ENCODE peak calls at places on chromosomes 3 and 15, in seven cellular contexts. K is lower leg skin, F is A549, J is GM20000, M is astrocyte of the spinal cord, U is transverse colon, R is uterus. S is an unnamed sample.
A peak's percentile ranks its signal among the peaks of the same experiment; 100 is the strongest.

GRCh38 chr15:79829950-79830349 is 66.9 kb downstream of the MTHFS start:
- DNase-seq in K (no peak), F (no peak), J (no peak), M (no peak), U (no peak), R (no peak), S (no peak)

GRCh38 chr15:65132841-65133549 is 613 bp downstream of the PDCD7 start:
- DNase-seq in K (no peak), F (peak; percentile 75), J (peak; percentile 79), M (peak; percentile 53), U (peak; percentile 44), R (no peak), S (peak; percentile 39)

GRCh38 chr3:71062037-71062919 is 521.2 kb downstream of the FOXP1 start:
- DNase-seq in K (no peak), F (no peak), J (no peak), M (peak; percentile 28), U (no peak), R (no peak), S (no peak)

GRCh38 chr3:54458357-54458756 is 336.0 kb downstream of the CACNA2D3 start:
- DNase-seq in K (no peak), F (no peak), J (no peak), M (no peak), U (no peak), R (no peak), S (no peak)

GRCh38 chr15:68765602-68766368 is 54.9 kb downstream of the ANP32A start:
- DNase-seq in K (no peak), F (no peak), J (no peak), M (no peak), U (no peak), R (no peak), S (no peak)

GRCh38 chr15:93719941-93720351 is 511.4 kb upstream of the MCTP2 start:
- DNase-seq in K (no peak), F (no peak), J (no peak), M (peak; percentile 45), U (no peak), R (no peak), S (peak; percentile 85)

GRCh38 chr3:42476225-42477160 is 25.9 kb upstream of the VIPR1 start:
- DNase-seq in K (peak; percentile 93), F (no peak), J (no peak), M (no peak), U (peak; percentile 62), R (no peak), S (peak; percentile 20)

GRCh38 chr3:122618614-122619013 is 41.2 kb downstream of the PARP15 start:
- DNase-seq in K (no peak), F (no peak), J (no peak), M (no peak), U (no peak), R (no peak), S (no peak)

GRCh38 chr3:43773273-43774104 is 82.8 kb downstream of the ABHD5 start:
- DNase-seq in K (peak; percentile 77), F (no peak), J (no peak), M (no peak), U (peak; percentile 11), R (no peak), S (no peak)

GRCh38 chr3:10531031-10531430 is 25.6 kb upstream of the ATP2B2 start:
- DNase-seq in K (peak; percentile 58), F (no peak), J (no peak), M (no peak), U (no peak), R (no peak), S (no peak)

GRCh38 chr3:152737021-152737908 is 97.7 kb upstream of the P2RY1 start:
- DNase-seq in K (no peak), F (no peak), J (peak; percentile 48), M (peak; percentile 89), U (no peak), R (peak; percentile 21), S (no peak)

GRCh38 chr3:58074126-58074715 is 66.0 kb downstream of the FLNB start:
- DNase-seq in K (no peak), F (no peak), J (no peak), M (no peak), U (no peak), R (no peak), S (no peak)

GRCh38 chr3:123818324-123818920 is 65.7 kb downstream of the MYLK start:
- DNase-seq in K (no peak), F (no peak), J (no peak), M (peak; percentile 84), U (no peak), R (no peak), S (peak; percentile 33)

GRCh38 chr3:129121792-129122696 is at the start of gene RAB43:
- DNase-seq in K (peak; percentile 98), F (peak; percentile 75), J (peak; percentile 97), M (peak; percentile 81), U (peak; percentile 93), R (peak; percentile 94), S (peak; percentile 62)

GRCh38 chr3:52801839-52802238 is 7.2 kb downstream of the ITIH3 start:
- DNase-seq in K (no peak), F (no peak), J (no peak), M (no peak), U (no peak), R (no peak), S (no peak)

GRCh38 chr15:60004846-60005351 is 788 bp downstream of the FOXB1 start:
- DNase-seq in K (no peak), F (no peak), J (peak; percentile 34), M (no peak), U (no peak), R (no peak), S (no peak)

GRCh38 chr15:101479851-101480612 is 9.5 kb downstream of the PCSK6 start:
- DNase-seq in K (peak; percentile 54), F (no peak), J (no peak), M (no peak), U (no peak), R (no peak), S (no peak)

GRCh38 chr3:184525337-184526157 is 36.0 kb upstream of the EPHB3 start:
- DNase-seq in K (no peak), F (no peak), J (peak; percentile 41), M (no peak), U (no peak), R (peak; percentile 24), S (no peak)

GRCh38 chr3:137709011-137709601 is 55.0 kb upstream of the SOX14 start:
- DNase-seq in K (no peak), F (peak; percentile 6), J (peak; percentile 45), M (no peak), U (no peak), R (no peak), S (no peak)

GRCh38 chr3:138197058-138197457 is 10.0 kb downstream of the ARMC8 start:
- DNase-seq in K (no peak), F (no peak), J (peak; percentile 19), M (peak; percentile 50), U (no peak), R (no peak), S (peak; percentile 8)

GRCh38 chr3:177263615-177264365 is 66.5 kb upstream of the TBL1XR1 start:
- DNase-seq in K (peak; percentile 57), F (no peak), J (no peak), M (peak; percentile 33), U (no peak), R (no peak), S (peak; percentile 2)

GRCh38 chr3:15809313-15809712 is 11.5 kb upstream of the ANKRD28 start:
- DNase-seq in K (no peak), F (no peak), J (no peak), M (no peak), U (no peak), R (no peak), S (no peak)

GRCh38 chr3:100400424-100400781 is 486 bp downstream of the TOMM70 start:
- DNase-seq in K (peak; percentile 87), F (no peak), J (no peak), M (peak; percentile 13), U (no peak), R (no peak), S (no peak)

GRCh38 chr3:73772076-73772475 is 147.3 kb upstream of the PDZRN3 start:
- DNase-seq in K (no peak), F (no peak), J (no peak), M (no peak), U (no peak), R (no peak), S (peak; percentile 22)

GRCh38 chr3:99678023-99678422 is 39.6 kb downstream of the COL8A1 start:
- DNase-seq in K (no peak), F (no peak), J (no peak), M (peak; percentile 93), U (no peak), R (peak; percentile 58), S (peak; percentile 83)

GRCh38 chr3:105686324-105686897 is 182.4 kb downstream of the CBLB start:
- DNase-seq in K (no peak), F (peak; percentile 10), J (peak; percentile 18), M (peak; percentile 50), U (no peak), R (no peak), S (peak; percentile 19)

GRCh38 chr3:100041328-100041749 is 73.0 kb downstream of the FILIP1L start:
- DNase-seq in K (no peak), F (no peak), J (no peak), M (peak; percentile 96), U (no peak), R (no peak), S (peak; percentile 86)

GRCh38 chr3:69628956-69629355 is 110.3 kb upstream of the MITF start:
- DNase-seq in K (no peak), F (no peak), J (no peak), M (no peak), U (no peak), R (no peak), S (no peak)
- TF ChIP-seq CTCF in K (no peak), F (no peak), J (no peak), M (no peak), U (no peak), R (no peak), S (no peak)

GRCh38 chr15:33988384-33988783 is 20.1 kb downstream of the CHRM5 start:
- DNase-seq in K (no peak), F (no peak), J (no peak), M (no peak), U (no peak), R (no peak), S (no peak)

DNA sequence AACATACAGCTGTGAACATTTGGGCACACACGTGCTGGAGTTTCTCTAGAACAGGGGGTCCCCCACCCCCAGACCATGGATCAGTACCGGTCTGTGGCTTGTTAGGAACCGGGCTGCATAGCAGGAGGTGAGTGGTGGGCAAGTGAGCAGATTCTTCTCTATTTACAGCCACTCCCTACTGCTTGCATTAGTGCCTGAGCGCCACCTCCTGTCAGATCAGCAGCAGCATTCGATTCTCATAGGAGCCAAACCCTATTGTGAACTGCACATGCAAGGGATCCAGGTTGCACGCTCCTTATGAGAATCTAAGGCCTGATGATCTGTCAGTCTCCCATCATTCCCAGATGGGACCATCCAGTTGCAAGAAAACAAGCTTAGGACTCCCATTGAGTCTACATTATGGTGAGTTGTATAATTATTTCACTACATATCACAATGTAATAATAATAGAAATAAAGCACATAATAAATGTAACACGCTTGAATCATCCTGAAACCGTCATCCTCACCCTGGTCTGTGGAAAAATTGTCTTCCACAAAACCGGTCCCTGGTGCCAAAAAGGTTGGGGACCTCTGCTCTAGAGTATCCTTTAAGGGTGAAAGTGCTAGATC is 25.8 kb downstream of the CHRM5 start:
- DNase-seq in K (no peak), F (no peak), J (no peak), M (peak; percentile 44), U (no peak), R (no peak), S (peak; percentile 45)
- TF ChIP-seq CTCF in K (no peak), F (peak; percentile 55), J (peak; percentile 12), M (peak; percentile 71), U (no peak), R (no peak), S (peak; percentile 72)

GRCh38 chr15:98958076-98958475 is 49.5 kb downstream of the PGPEP1L start:
- DNase-seq in K (peak; percentile 43), F (no peak), J (no peak), M (no peak), U (no peak), R (no peak), S (no peak)
- TF ChIP-seq CTCF in K (no peak), F (no peak), J (no peak), M (no peak), U (no peak), R (no peak), S (no peak)

GRCh38 chr3:154345422-154346122 is 21.3 kb upstream of the DHX36 start:
- DNase-seq in K (no peak), F (no peak), J (no peak), M (no peak), U (no peak), R (no peak), S (no peak)
- TF ChIP-seq CTCF in K (no peak), F (no peak), J (no peak), M (no peak), U (no peak), R (no peak), S (no peak)